ENCODE peak calls at places on chromosomes 3 and 15, in six cellular contexts. One of them, this sample, is unnamed.

GRCh38 chr15:39200586-39200985 is 380.3 kb upstream of the THBS1 start:
- DNase-seq in H1: no peak
- DNase-seq in HepG2: no peak
- DNase-seq in A549: no peak
- DNase-seq in HCT116: no peak
- DNase-seq in IMR-90: no peak
- DNase-seq in this sample: no peak

GRCh38 chr15:90138071-90138833 is 36.0 kb upstream of the IDH2 start:
- DNase-seq in H1: no peak
- DNase-seq in HepG2: no peak
- DNase-seq in A549: no peak
- DNase-seq in HCT116: no peak
- DNase-seq in IMR-90: no peak
- DNase-seq in this sample: no peak

GRCh38 chr15:89781055-89781454 is 4.9 kb downstream of the MESP2 start:
- DNase-seq in H1: no peak
- DNase-seq in HepG2: no peak
- DNase-seq in A549: no peak
- DNase-seq in HCT116: no peak
- DNase-seq in IMR-90: no peak
- DNase-seq in this sample: no peak

GRCh38 chr3:86887876-86888275 is 103.1 kb downstream of the VGLL3 start:
- DNase-seq in H1: no peak
- DNase-seq in HepG2: no peak
- DNase-seq in A549: no peak
- DNase-seq in HCT116: no peak
- DNase-seq in IMR-90: no peak
- DNase-seq in this sample: no peak

GRCh38 chr3:114035146-114035545 is 21.2 kb downstream of the CCDC191 start:
- DNase-seq in H1: no peak
- DNase-seq in HepG2: no peak
- DNase-seq in A549: no peak
- DNase-seq in HCT116: no peak
- DNase-seq in IMR-90: peak
- DNase-seq in this sample: no peak

GRCh38 chr15:65258863-65259262 is 27.8 kb downstream of the PARP16 start:
- DNase-seq in H1: no peak
- DNase-seq in HepG2: no peak
- DNase-seq in A549: no peak
- DNase-seq in HCT116: no peak
- DNase-seq in IMR-90: no peak
- DNase-seq in this sample: no peak

GRCh38 chr3:63791974-63792373 is 27.1 kb upstream of the C3orf49 start:
- DNase-seq in H1: no peak
- DNase-seq in HepG2: no peak
- DNase-seq in A549: no peak
- DNase-seq in HCT116: no peak
- DNase-seq in IMR-90: peak
- DNase-seq in this sample: no peak

GRCh38 chr15:77841376-77841775 is 208.7 kb upstream of the LINGO1 start:
- DNase-seq in H1: no peak
- DNase-seq in HepG2: no peak
- DNase-seq in A549: no peak
- DNase-seq in HCT116: no peak
- DNase-seq in IMR-90: no peak
- DNase-seq in this sample: no peak

GRCh38 chr3:65406470-65406869 is 632.2 kb downstream of the MAGI1 start:
- DNase-seq in H1: no peak
- DNase-seq in HepG2: peak
- DNase-seq in A549: no peak
- DNase-seq in HCT116: no peak
- DNase-seq in IMR-90: peak
- DNase-seq in this sample: no peak

GRCh38 chr3:187902938-187903337 is 157.7 kb upstream of the BCL6 start:
- DNase-seq in H1: no peak
- DNase-seq in HepG2: no peak
- DNase-seq in A549: no peak
- DNase-seq in HCT116: no peak
- DNase-seq in IMR-90: peak
- DNase-seq in this sample: no peak

GRCh38 chr3:134374791-134375541 is 719 bp upstream of the AMOTL2 start:
- DNase-seq in H1: peak
- DNase-seq in HepG2: peak
- DNase-seq in A549: peak
- DNase-seq in HCT116: no peak
- DNase-seq in IMR-90: no peak
- DNase-seq in this sample: no peak

GRCh38 chr15:78684645-78685044 is 43.6 kb upstream of the CHRNB4 start:
- DNase-seq in H1: peak
- DNase-seq in HepG2: no peak
- DNase-seq in A549: no peak
- DNase-seq in HCT116: no peak
- DNase-seq in IMR-90: no peak
- DNase-seq in this sample: no peak

GRCh38 chr15:55710286-55710685 is 32.7 kb downstream of the PRTG start:
- DNase-seq in H1: no peak
- DNase-seq in HepG2: no peak
- DNase-seq in A549: no peak
- DNase-seq in HCT116: no peak
- DNase-seq in IMR-90: no peak
- DNase-seq in this sample: no peak

GRCh38 chr3:187519428-187519890 is 150.7 kb downstream of the SST start:
- DNase-seq in H1: peak
- DNase-seq in HepG2: no peak
- DNase-seq in A549: no peak
- DNase-seq in HCT116: no peak
- DNase-seq in IMR-90: no peak
- DNase-seq in this sample: no peak

GRCh38 chr15:43220991-43221403 is at the start of gene EPB42:
- DNase-seq in H1: no peak
- DNase-seq in HepG2: no peak
- DNase-seq in A549: no peak
- DNase-seq in HCT116: no peak
- DNase-seq in IMR-90: no peak
- DNase-seq in this sample: no peak

GRCh38 chr15:68348064-68348463 is 70.5 kb downstream of the FEM1B start:
- DNase-seq in H1: no peak
- DNase-seq in HepG2: no peak
- DNase-seq in A549: no peak
- DNase-seq in HCT116: no peak
- DNase-seq in IMR-90: peak
- DNase-seq in this sample: no peak

GRCh38 chr3:88075497-88075896 is 16.4 kb downstream of the ZNF654 start:
- DNase-seq in H1: no peak
- DNase-seq in HepG2: no peak
- DNase-seq in A549: no peak
- DNase-seq in HCT116: no peak
- DNase-seq in IMR-90: no peak
- DNase-seq in this sample: no peak

GRCh38 chr3:80769683-80770082 is 991.8 kb downstream of the GBE1 start:
- DNase-seq in H1: no peak
- DNase-seq in HepG2: no peak
- DNase-seq in A549: no peak
- DNase-seq in HCT116: no peak
- DNase-seq in IMR-90: no peak
- DNase-seq in this sample: no peak

GRCh38 chr3:80770106-80771079 is 991.1 kb downstream of the GBE1 start:
- DNase-seq in H1: no peak
- DNase-seq in HepG2: no peak
- DNase-seq in A549: no peak
- DNase-seq in HCT116: no peak
- DNase-seq in IMR-90: no peak
- DNase-seq in this sample: no peak

GRCh38 chr3:80771085-80771484 is 990.4 kb downstream of the GBE1 start:
- DNase-seq in H1: no peak
- DNase-seq in HepG2: no peak
- DNase-seq in A549: no peak
- DNase-seq in HCT116: no peak
- DNase-seq in IMR-90: no peak
- DNase-seq in this sample: peak

GRCh38 chr3:80767599-80767998 is 993.8 kb downstream of the GBE1 start:
- DNase-seq in H1: no peak
- DNase-seq in HepG2: no peak
- DNase-seq in A549: no peak
- DNase-seq in HCT116: no peak
- DNase-seq in IMR-90: no peak
- DNase-seq in this sample: peak
- TF ChIP-seq RAD21 in H1: peak
- TF ChIP-seq RAD21 in HepG2: no peak
- TF ChIP-seq RAD21 in A549: no peak
- TF ChIP-seq RAD21 in HCT116: no peak
- TF ChIP-seq RAD21 in IMR-90: no peak
- TF ChIP-seq RAD21 in this sample: peak

GRCh38 chr3:14439501-14440167 is 37.2 kb downstream of the SLC6A6 start:
- DNase-seq in H1: no peak
- DNase-seq in HepG2: no peak
- DNase-seq in A549: no peak
- DNase-seq in HCT116: no peak
- DNase-seq in IMR-90: peak
- DNase-seq in this sample: peak
- TF ChIP-seq RAD21 in H1: no peak
- TF ChIP-seq RAD21 in HepG2: no peak
- TF ChIP-seq RAD21 in A549: no peak
- TF ChIP-seq RAD21 in HCT116: no peak
- TF ChIP-seq RAD21 in IMR-90: no peak
- TF ChIP-seq RAD21 in this sample: peak

DNA sequence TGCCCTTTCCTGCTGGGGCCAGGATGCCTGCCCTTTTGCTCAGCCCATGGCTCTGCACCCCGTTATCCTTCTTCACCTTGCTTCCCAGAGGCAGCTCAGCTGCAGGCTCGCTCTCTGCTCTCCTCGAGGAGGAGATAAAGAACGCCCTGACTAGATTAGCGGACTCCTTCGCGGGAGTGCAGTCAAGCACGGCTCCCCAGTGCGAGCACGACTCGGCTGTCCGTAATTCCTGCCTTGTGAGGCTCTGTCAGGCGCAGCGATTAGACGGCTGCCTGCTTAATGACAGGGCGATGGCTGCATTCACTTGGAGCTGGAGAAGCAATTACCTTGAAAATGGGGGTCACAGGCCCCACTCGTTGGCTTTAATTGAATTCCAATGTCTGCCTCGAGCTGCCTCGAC is 25.9 kb downstream of the TLE3 start:
- DNase-seq in H1: no peak
- DNase-seq in HepG2: no peak
- DNase-seq in A549: no peak
- DNase-seq in HCT116: no peak
- DNase-seq in IMR-90: no peak
- DNase-seq in this sample: no peak
- TF ChIP-seq RAD21 in H1: no peak
- TF ChIP-seq RAD21 in HepG2: no peak
- TF ChIP-seq RAD21 in A549: no peak
- TF ChIP-seq RAD21 in HCT116: no peak
- TF ChIP-seq RAD21 in IMR-90: no peak
- TF ChIP-seq RAD21 in this sample: no peak

GRCh38 chr3:12822725-12823373 is 18.5 kb downstream of the RPL32 start:
- DNase-seq in H1: no peak
- DNase-seq in HepG2: peak
- DNase-seq in A549: peak
- DNase-seq in HCT116: peak
- DNase-seq in IMR-90: peak
- DNase-seq in this sample: no peak
- TF ChIP-seq RAD21 in H1: no peak
- TF ChIP-seq RAD21 in HepG2: no peak
- TF ChIP-seq RAD21 in A549: no peak
- TF ChIP-seq RAD21 in HCT116: peak
- TF ChIP-seq RAD21 in IMR-90: no peak
- TF ChIP-seq RAD21 in this sample: no peak

GRCh38 chr3:79146024-79146423 is 621.8 kb downstream of the ROBO1 start:
- DNase-seq in H1: no peak
- DNase-seq in HepG2: no peak
- DNase-seq in A549: no peak
- DNase-seq in HCT116: no peak
- DNase-seq in IMR-90: no peak
- DNase-seq in this sample: no peak

GRCh38 chr3:79139395-79140060 is 628.3 kb downstream of the ROBO1 start:
- DNase-seq in H1: no peak
- DNase-seq in HepG2: no peak
- DNase-seq in A549: no peak
- DNase-seq in HCT116: no peak
- DNase-seq in IMR-90: peak
- DNase-seq in this sample: no peak

DNA sequence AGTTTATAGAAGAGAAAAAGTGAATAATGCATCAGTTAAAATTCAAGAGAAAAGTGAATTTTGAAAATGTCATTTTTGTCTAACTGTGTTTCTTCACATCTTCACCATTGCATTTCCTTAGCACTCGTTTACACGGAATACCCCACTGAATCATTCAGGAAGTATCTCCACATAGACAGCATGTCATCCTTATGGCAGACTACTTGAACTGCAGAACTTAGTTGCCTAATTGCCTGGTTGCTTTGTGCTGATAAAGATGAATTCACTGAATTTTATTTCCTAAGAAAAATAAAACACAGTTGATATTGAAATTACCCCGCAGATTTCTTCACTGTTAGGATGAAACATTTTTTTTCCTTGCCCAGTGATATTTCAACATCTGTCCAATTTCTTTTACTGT is 627.1 kb downstream of the ROBO1 start:
- DNase-seq in H1: no peak
- DNase-seq in HepG2: no peak
- DNase-seq in A549: no peak
- DNase-seq in HCT116: no peak
- DNase-seq in IMR-90: peak
- DNase-seq in this sample: no peak
- TF ChIP-seq RAD21 in H1: no peak
- TF ChIP-seq RAD21 in HepG2: no peak
- TF ChIP-seq RAD21 in A549: no peak
- TF ChIP-seq RAD21 in HCT116: no peak
- TF ChIP-seq RAD21 in IMR-90: no peak
- TF ChIP-seq RAD21 in this sample: no peak

GRCh38 chr15:101804941-101805340 is 1.6 kb downstream of the OR4F6 start:
- DNase-seq in H1: no peak
- DNase-seq in HepG2: no peak
- DNase-seq in A549: no peak
- DNase-seq in HCT116: no peak
- DNase-seq in IMR-90: no peak
- DNase-seq in this sample: no peak

GRCh38 chr15:101805605-101806345 is 2.5 kb downstream of the OR4F6 start:
- DNase-seq in H1: no peak
- DNase-seq in HepG2: no peak
- DNase-seq in A549: no peak
- DNase-seq in HCT116: no peak
- DNase-seq in IMR-90: no peak
- DNase-seq in this sample: no peak

GRCh38 chr15:101803676-101804075 is 367 bp downstream of the OR4F6 start:
- DNase-seq in H1: no peak
- DNase-seq in HepG2: no peak
- DNase-seq in A549: no peak
- DNase-seq in HCT116: no peak
- DNase-seq in IMR-90: peak
- DNase-seq in this sample: no peak

GRCh38 chr15:101803209-101803608 is at the start of gene OR4F6:
- DNase-seq in H1: no peak
- DNase-seq in HepG2: no peak
- DNase-seq in A549: no peak
- DNase-seq in HCT116: no peak
- DNase-seq in IMR-90: no peak
- DNase-seq in this sample: no peak

GRCh38 chr15:101804375-101804774 is 1.1 kb downstream of the OR4F6 start:
- DNase-seq in H1: no peak
- DNase-seq in HepG2: no peak
- DNase-seq in A549: no peak
- DNase-seq in HCT116: no peak
- DNase-seq in IMR-90: no peak
- DNase-seq in this sample: no peak
- TF ChIP-seq RAD21 in H1: no peak
- TF ChIP-seq RAD21 in HepG2: no peak
- TF ChIP-seq RAD21 in A549: no peak
- TF ChIP-seq RAD21 in HCT116: no peak
- TF ChIP-seq RAD21 in IMR-90: no peak
- TF ChIP-seq RAD21 in this sample: no peak

This sample was measured in SK-N-SH.